ENCODE peak calls at places on chromosome 4, in nine cellular contexts. M, K, N, A, D, T, O, R and I are unnamed samples.

GRCh38 chr4:154686838-154687237 is 57.0 kb upstream of the LRAT start:
- DNase-seq in M (no peak), K (peak), N (no peak), A (no peak), D (no peak), T (no peak), O (no peak), R (no peak), I (peak)

GRCh38 chr4:173517781-173518371 is 12.2 kb downstream of the HAND2 start:
- DNase-seq in M (no peak), K (no peak), N (no peak), A (peak), D (no peak), T (no peak), O (no peak), R (peak), I (peak)

GRCh38 chr4:80266267-80266901 is at the start of gene FGF5:
- DNase-seq in M (no peak), K (peak), N (peak), A (peak), D (peak), T (peak), O (no peak), R (peak), I (peak)

GRCh38 chr4:76651616-76652015 is 216.6 kb downstream of the SHROOM3 start:
- DNase-seq in M (no peak), K (no peak), N (no peak), A (no peak), D (no peak), T (no peak), O (no peak), R (no peak), I (no peak)

GRCh38 chr4:118235726-118236125 is 117.1 kb downstream of the PRSS12 start:
- DNase-seq in M (no peak), K (no peak), N (no peak), A (no peak), D (no peak), T (no peak), O (no peak), R (no peak), I (no peak)

GRCh38 chr4:118954246-118954645 is 65.6 kb downstream of the SYNPO2 start:
- DNase-seq in M (no peak), K (no peak), N (no peak), A (no peak), D (no peak), T (no peak), O (no peak), R (no peak), I (peak)

GRCh38 chr4:104795264-104795934 is 300.7 kb upstream of the CXXC4 start:
- DNase-seq in M (no peak), K (no peak), N (no peak), A (no peak), D (no peak), T (no peak), O (no peak), R (no peak), I (no peak)

GRCh38 chr4:67996127-67996526 is 32.8 kb upstream of the TMPRSS11A start:
- DNase-seq in M (no peak), K (peak), N (no peak), A (no peak), D (no peak), T (no peak), O (no peak), R (no peak), I (peak)

GRCh38 chr4:141977433-141977832 is 341.1 kb downstream of the IL15 start:
- DNase-seq in M (no peak), K (peak), N (no peak), A (no peak), D (no peak), T (no peak), O (no peak), R (no peak), I (peak)

DNA sequence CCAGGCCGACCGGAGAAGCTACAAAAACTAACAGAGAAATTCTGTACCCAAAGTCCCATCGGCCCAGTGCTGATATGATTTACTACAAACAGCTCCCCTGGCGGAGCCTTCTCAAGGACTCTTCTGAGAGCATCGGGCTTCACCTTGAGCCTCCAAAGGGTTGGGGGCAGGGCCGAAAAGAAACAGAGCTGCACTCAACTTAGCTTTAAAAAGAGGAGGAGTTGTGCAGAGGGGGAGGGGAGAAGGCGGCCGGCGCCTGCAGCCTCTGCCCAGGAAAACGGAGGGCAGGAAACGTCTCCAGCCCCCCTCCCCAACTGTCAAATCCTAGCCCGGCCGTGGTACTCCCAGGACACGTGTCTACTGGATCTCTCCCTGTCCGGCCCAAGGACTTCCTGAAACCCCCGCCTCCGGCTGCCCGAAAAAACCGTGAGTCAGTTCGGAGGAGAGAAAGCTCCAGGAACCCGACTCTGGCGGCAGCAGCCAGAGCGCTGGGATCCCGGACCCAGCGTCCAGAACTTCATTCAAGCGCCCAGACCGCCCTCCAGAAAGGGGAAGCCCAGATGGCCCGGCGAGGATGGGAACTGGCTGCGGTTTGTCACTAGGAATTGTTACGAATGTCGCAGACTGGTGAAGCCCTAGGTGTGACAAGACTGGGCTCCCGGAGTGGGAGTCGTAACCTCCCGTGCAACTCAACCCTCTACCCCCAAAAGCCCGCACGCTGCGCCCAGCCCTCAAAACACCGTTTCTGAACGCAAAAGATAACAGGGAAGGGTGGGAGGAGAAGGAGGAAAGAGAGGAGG is 1.0 kb downstream of the ADAMTS3 start:
- DNase-seq in M (peak), K (peak), N (peak), A (peak), D (peak), T (peak), O (peak), R (peak), I (peak)
- H3K4me3 ChIP-seq in M (no peak), K (peak), N (peak), A (peak), D (peak), T (peak), O (peak), R (peak), I (peak)

GRCh38 chr4:168514249-168514852 is 17.5 kb downstream of the PALLD start:
- DNase-seq in M (no peak), K (peak), N (no peak), A (no peak), D (no peak), T (no peak), O (no peak), R (no peak), I (peak)
- TF ChIP-seq CTCF in M (peak), K (peak), N (peak), A (peak), D (peak), T (no peak), O (peak), R (peak), I (peak)

DNA sequence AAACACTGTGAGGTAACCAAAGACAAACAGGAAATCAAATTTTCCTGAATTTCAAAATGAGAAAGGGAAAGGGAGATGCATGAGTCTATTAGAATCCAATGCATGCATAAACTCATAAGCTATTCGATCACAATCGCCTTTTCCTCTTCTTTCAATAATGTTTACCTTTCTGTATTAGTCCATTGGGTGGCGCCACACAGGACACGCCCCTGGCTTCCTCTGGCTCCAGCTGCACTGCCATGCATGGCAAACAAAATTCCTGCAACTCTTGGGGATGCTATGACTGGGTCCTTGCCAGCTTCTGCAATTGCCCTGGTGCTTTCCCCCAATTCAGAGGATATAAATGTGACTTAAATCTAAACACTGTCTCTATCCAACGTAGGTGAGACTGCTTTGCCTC is 424.5 kb upstream of the PCDH7 start:
- DNase-seq in M (no peak), K (no peak), N (no peak), A (no peak), D (no peak), T (no peak), O (no peak), R (no peak), I (no peak)
- H3K4me3 ChIP-seq in M (no peak), K (no peak), N (no peak), A (no peak), D (no peak), T (no peak), O (no peak), R (no peak), I (no peak)

DNA sequence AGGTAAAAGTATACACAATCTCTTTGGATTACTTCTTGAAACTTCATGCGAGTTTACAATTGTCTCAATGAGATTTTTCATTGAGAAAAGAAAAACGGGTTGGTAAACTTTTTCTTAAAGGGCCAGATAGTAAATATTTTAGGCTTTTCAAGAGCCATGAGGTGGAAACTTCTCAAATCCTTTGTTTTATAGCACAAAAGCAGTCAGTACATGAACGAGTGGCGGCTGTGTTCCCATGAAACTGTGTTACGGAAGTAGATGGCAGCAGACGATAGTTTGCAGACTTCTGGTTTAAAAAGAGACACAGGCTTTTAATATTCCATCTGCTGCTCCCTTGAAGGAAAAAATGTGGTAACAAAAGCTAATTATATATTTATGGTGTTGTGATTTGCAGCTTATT is 332.0 kb downstream of the TENM3 start:
- DNase-seq in M (no peak), K (no peak), N (no peak), A (no peak), D (no peak), T (no peak), O (no peak), R (no peak), I (no peak)
- TF ChIP-seq CTCF in M (no peak), K (no peak), N (no peak), A (no peak), D (no peak), T (no peak), O (no peak), R (no peak), I (no peak)

DNA sequence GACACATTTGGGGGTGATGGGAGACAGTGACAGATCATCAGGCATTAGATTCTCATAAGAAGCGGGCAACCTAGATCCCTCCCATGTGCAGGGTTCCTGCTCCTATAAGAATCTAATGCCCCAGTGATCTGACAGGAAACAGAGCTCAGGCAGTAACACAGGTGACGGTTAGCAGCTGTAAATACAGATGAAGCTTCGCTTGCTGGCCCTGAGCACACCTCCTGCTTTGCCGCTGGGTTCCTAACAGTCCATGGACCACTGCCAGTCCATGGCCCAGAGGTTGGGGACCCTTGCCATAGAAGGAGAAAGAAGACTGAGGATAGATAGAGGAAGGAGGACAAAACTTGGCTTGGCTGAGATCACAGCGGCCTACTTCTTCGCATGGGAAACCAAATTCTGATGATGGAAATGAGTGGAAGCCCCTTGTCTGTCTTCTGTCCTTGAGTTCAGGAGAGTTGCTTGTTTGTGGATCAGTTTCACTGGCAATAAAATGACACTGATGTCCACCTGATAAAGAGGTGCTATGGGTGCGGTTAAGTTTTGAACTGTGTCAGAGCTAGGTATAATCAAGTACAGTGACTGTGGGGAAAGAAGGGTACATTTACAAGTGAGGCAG is 1.7 kb upstream of the TIFA start:
- DNase-seq in M (peak), K (no peak), N (no peak), A (no peak), D (no peak), T (no peak), O (no peak), R (peak), I (no peak)
- H3K4me3 ChIP-seq in M (no peak), K (no peak), N (no peak), A (no peak), D (no peak), T (no peak), O (no peak), R (no peak), I (no peak)